ENCODE peak calls at places on chromosomes 16 and 17, in ten cellular contexts. One of them, this sample, is unnamed.

GRCh38 chr17:43125967-43126910 is 1.1 kb upstream of the BRCA1 start:
- DNase-seq in anterior cingulate cortex: no peak
- DNase-seq in tibial artery: no peak
- DNase-seq in GM06990: no peak
- DNase-seq in fibroblast of pulmonary artery: no peak
- DNase-seq in myocyte: no peak
- DNase-seq in AG09319: no peak
- DNase-seq in NB4: peak; percentile 82
- DNase-seq in AG04450: no peak
- DNase-seq in H54: no peak
- DNase-seq in this sample: no peak

GRCh38 chr16:21190599-21190998 is 20.8 kb downstream of the ZP2 start:
- DNase-seq in anterior cingulate cortex: no peak
- DNase-seq in tibial artery: no peak
- DNase-seq in GM06990: no peak
- DNase-seq in fibroblast of pulmonary artery: no peak
- DNase-seq in myocyte: no peak
- DNase-seq in AG09319: peak; percentile 49
- DNase-seq in NB4: no peak
- DNase-seq in AG04450: no peak
- DNase-seq in H54: no peak
- DNase-seq in this sample: no peak

GRCh38 chr16:4376126-4376819 is 4.6 kb downstream of the VASN start:
- DNase-seq in anterior cingulate cortex: peak; percentile 84
- DNase-seq in tibial artery: peak; percentile 92
- DNase-seq in GM06990: no peak
- DNase-seq in fibroblast of pulmonary artery: peak; percentile 86
- DNase-seq in myocyte: peak; percentile 88
- DNase-seq in AG09319: peak; percentile 79
- DNase-seq in NB4: no peak
- DNase-seq in AG04450: peak; percentile 57
- DNase-seq in H54: peak; percentile 67
- DNase-seq in this sample: no peak

GRCh38 chr16:24253192-24253591 is 2.9 kb upstream of the CACNG3 start:
- DNase-seq in anterior cingulate cortex: no peak
- DNase-seq in tibial artery: no peak
- DNase-seq in GM06990: peak; percentile 21
- DNase-seq in fibroblast of pulmonary artery: peak; percentile 29
- DNase-seq in myocyte: peak; percentile 4
- DNase-seq in AG09319: no peak
- DNase-seq in NB4: peak; percentile 65
- DNase-seq in AG04450: no peak
- DNase-seq in H54: peak; percentile 11
- DNase-seq in this sample: peak; percentile 24

GRCh38 chr17:42339221-42339620 is 49.0 kb downstream of the STAT3 start:
- DNase-seq in anterior cingulate cortex: no peak
- DNase-seq in tibial artery: no peak
- DNase-seq in GM06990: no peak
- DNase-seq in fibroblast of pulmonary artery: no peak
- DNase-seq in myocyte: no peak
- DNase-seq in AG09319: no peak
- DNase-seq in NB4: no peak
- DNase-seq in AG04450: no peak
- DNase-seq in H54: no peak
- DNase-seq in this sample: no peak

GRCh38 chr16:70737377-70738082 is 51.7 kb upstream of the MTSS2 start:
- DNase-seq in anterior cingulate cortex: peak; percentile 40
- DNase-seq in tibial artery: peak; percentile 79
- DNase-seq in GM06990: peak; percentile 87
- DNase-seq in fibroblast of pulmonary artery: peak; percentile 73
- DNase-seq in myocyte: peak; percentile 96
- DNase-seq in AG09319: peak; percentile 96
- DNase-seq in NB4: peak; percentile 72
- DNase-seq in AG04450: peak; percentile 97
- DNase-seq in H54: no peak
- DNase-seq in this sample: no peak

GRCh38 chr16:66996324-66996982 is 8.1 kb downstream of the CES4A start:
- DNase-seq in anterior cingulate cortex: peak; percentile 90
- DNase-seq in tibial artery: peak; percentile 86
- DNase-seq in GM06990: no peak
- DNase-seq in fibroblast of pulmonary artery: peak; percentile 91
- DNase-seq in myocyte: peak; percentile 74
- DNase-seq in AG09319: peak; percentile 69
- DNase-seq in NB4: no peak
- DNase-seq in AG04450: peak; percentile 39
- DNase-seq in H54: no peak
- DNase-seq in this sample: no peak

GRCh38 chr17:50096758-50097157 is 1.6 kb downstream of the PDK2 start:
- DNase-seq in anterior cingulate cortex: no peak
- DNase-seq in tibial artery: no peak
- DNase-seq in GM06990: no peak
- DNase-seq in fibroblast of pulmonary artery: no peak
- DNase-seq in myocyte: no peak
- DNase-seq in AG09319: no peak
- DNase-seq in NB4: no peak
- DNase-seq in AG04450: no peak
- DNase-seq in H54: no peak
- DNase-seq in this sample: no peak

GRCh38 chr17:34255381-34255732 is 272 bp downstream of the CCL2 start:
- DNase-seq in anterior cingulate cortex: no peak
- DNase-seq in tibial artery: no peak
- DNase-seq in GM06990: no peak
- DNase-seq in fibroblast of pulmonary artery: no peak
- DNase-seq in myocyte: no peak
- DNase-seq in AG09319: no peak
- DNase-seq in NB4: no peak
- DNase-seq in AG04450: no peak
- DNase-seq in H54: no peak
- DNase-seq in this sample: no peak

GRCh38 chr17:78304549-78305037 is 55.3 kb downstream of the SOCS3 start:
- DNase-seq in anterior cingulate cortex: no peak
- DNase-seq in tibial artery: no peak
- DNase-seq in GM06990: no peak
- DNase-seq in fibroblast of pulmonary artery: no peak
- DNase-seq in myocyte: no peak
- DNase-seq in AG09319: no peak
- DNase-seq in NB4: no peak
- DNase-seq in AG04450: no peak
- DNase-seq in H54: no peak
- DNase-seq in this sample: no peak

GRCh38 chr16:29974291-29975133 is 844 bp downstream of the TAOK2 start:
- DNase-seq in anterior cingulate cortex: no peak
- DNase-seq in tibial artery: peak; percentile 24
- DNase-seq in GM06990: no peak
- DNase-seq in fibroblast of pulmonary artery: peak; percentile 32
- DNase-seq in myocyte: no peak
- DNase-seq in AG09319: no peak
- DNase-seq in NB4: peak; percentile 49
- DNase-seq in AG04450: no peak
- DNase-seq in H54: no peak
- DNase-seq in this sample: peak; percentile 67

GRCh38 chr17:9386401-9386800 is 189.2 kb downstream of the STX8 start:
- DNase-seq in anterior cingulate cortex: no peak
- DNase-seq in tibial artery: no peak
- DNase-seq in GM06990: no peak
- DNase-seq in fibroblast of pulmonary artery: peak; percentile 24
- DNase-seq in myocyte: no peak
- DNase-seq in AG09319: no peak
- DNase-seq in NB4: no peak
- DNase-seq in AG04450: no peak
- DNase-seq in H54: no peak
- DNase-seq in this sample: peak; percentile 59